ENCODE peak calls at places on chromosomes 6 and 20, in eight cellular contexts. G, A, M, I, U, B, P and Q are unnamed samples.

GRCh38 chr20:19137641-19138040 is 74.8 kb upstream of the SLC24A3 start:
- DNase-seq in G (no peak), A (no peak), M (no peak), I (no peak), U (no peak), B (no peak), P (no peak), Q (no peak)

GRCh38 chr20:45347936-45348809 is at the start of gene SDC4:
- DNase-seq in G (peak), A (peak), M (no peak), I (peak), U (peak), B (no peak), P (no peak), Q (no peak)

GRCh38 chr6:139778113-139778512 is 403.7 kb upstream of the CITED2 start:
- DNase-seq in G (no peak), A (no peak), M (no peak), I (no peak), U (no peak), B (no peak), P (no peak), Q (no peak)

GRCh38 chr6:116876635-116877611 is at the start of gene RFX6:
- DNase-seq in G (peak), A (peak), M (no peak), I (no peak), U (no peak), B (peak), P (no peak), Q (peak)

GRCh38 chr6:110816677-110817076 is 1.4 kb upstream of the CDK19 start:
- DNase-seq in G (no peak), A (no peak), M (no peak), I (no peak), U (no peak), B (no peak), P (no peak), Q (no peak)

GRCh38 chr20:25294459-25295385 is 46.8 kb downstream of the PYGB start:
- DNase-seq in G (peak), A (peak), M (no peak), I (no peak), U (peak), B (peak), P (no peak), Q (peak)

GRCh38 chr6:167588181-167588919 is 238.4 kb upstream of the AFDN start:
- DNase-seq in G (no peak), A (no peak), M (peak), I (no peak), U (no peak), B (no peak), P (no peak), Q (no peak)

GRCh38 chr6:53300656-53301551 is 47.8 kb downstream of the ELOVL5 start:
- DNase-seq in G (no peak), A (no peak), M (no peak), I (peak), U (no peak), B (no peak), P (no peak), Q (no peak)

GRCh38 chr6:85143686-85144085 is 306.2 kb upstream of the NT5E start:
- DNase-seq in G (no peak), A (no peak), M (no peak), I (no peak), U (no peak), B (no peak), P (no peak), Q (no peak)

GRCh38 chr6:43575105-43575771 is 600 bp downstream of the XPO5 start:
- DNase-seq in G (no peak), A (peak), M (peak), I (no peak), U (no peak), B (no peak), P (no peak), Q (peak)

GRCh38 chr6:25318589-25318988 is 39.4 kb downstream of the CARMIL1 start:
- DNase-seq in G (no peak), A (no peak), M (no peak), I (no peak), U (no peak), B (no peak), P (no peak), Q (no peak)

GRCh38 chr6:168032383-168032760 is 34.9 kb downstream of the KIF25 start:
- DNase-seq in G (no peak), A (no peak), M (no peak), I (peak), U (peak), B (no peak), P (peak), Q (no peak)

GRCh38 chr20:168876-169275 is 11.6 kb downstream of the DEFB127 start:
- DNase-seq in G (no peak), A (no peak), M (no peak), I (no peak), U (no peak), B (no peak), P (no peak), Q (no peak)

GRCh38 chr6:31007694-31008093 is 2.6 kb upstream of the MUC22 start:
- DNase-seq in G (no peak), A (no peak), M (no peak), I (peak), U (peak), B (no peak), P (peak), Q (no peak)

GRCh38 chr20:57601211-57601570 is 19.0 kb downstream of the ZBP1 start:
- DNase-seq in G (no peak), A (no peak), M (no peak), I (peak), U (no peak), B (no peak), P (no peak), Q (no peak)

GRCh38 chr6:12410946-12411345 is 120.8 kb downstream of the EDN1 start:
- DNase-seq in G (no peak), A (no peak), M (no peak), I (no peak), U (no peak), B (no peak), P (no peak), Q (no peak)

GRCh38 chr6:32622545-32623401 is 14.4 kb upstream of the HLA-DQA1 start:
- DNase-seq in G (peak), A (no peak), M (no peak), I (peak), U (peak), B (peak), P (no peak), Q (peak)
- TF ChIP-seq CTCF in G (peak), A (no peak), M (no peak), I (peak), U (peak), B (no peak), P (peak), Q (no peak)

DNA sequence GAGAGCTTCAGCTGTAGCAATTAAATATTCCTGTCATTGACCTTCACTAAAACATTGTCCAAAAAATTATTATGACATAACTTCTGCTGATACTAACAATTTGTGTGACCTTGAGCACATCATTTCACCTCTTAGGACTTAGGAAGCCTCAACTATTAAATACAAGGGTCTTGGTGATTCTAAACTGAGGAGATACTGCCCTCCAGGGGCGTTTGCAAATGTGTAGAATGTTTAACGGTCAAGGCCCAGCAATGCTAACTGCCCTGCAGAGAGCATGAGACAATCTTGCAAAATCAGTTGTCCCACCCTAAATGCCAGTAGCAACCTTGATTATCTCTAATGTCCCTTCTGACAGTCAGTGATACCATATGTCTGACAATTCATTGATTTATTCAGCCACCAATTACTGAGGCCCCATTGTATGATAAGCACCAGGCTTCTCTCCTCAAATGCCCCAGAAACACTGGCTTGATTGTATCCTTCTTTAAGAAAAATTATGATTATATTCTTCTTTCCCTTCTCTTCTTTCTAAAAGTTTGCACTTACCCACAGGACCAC is 284.1 kb upstream of the PLN start:
- DNase-seq in G (peak), A (peak), M (no peak), I (no peak), U (no peak), B (peak), P (no peak), Q (peak)
- TF ChIP-seq CTCF in G (peak), A (no peak), M (no peak), I (peak), U (peak), B (peak), P (no peak), Q (no peak)

DNA sequence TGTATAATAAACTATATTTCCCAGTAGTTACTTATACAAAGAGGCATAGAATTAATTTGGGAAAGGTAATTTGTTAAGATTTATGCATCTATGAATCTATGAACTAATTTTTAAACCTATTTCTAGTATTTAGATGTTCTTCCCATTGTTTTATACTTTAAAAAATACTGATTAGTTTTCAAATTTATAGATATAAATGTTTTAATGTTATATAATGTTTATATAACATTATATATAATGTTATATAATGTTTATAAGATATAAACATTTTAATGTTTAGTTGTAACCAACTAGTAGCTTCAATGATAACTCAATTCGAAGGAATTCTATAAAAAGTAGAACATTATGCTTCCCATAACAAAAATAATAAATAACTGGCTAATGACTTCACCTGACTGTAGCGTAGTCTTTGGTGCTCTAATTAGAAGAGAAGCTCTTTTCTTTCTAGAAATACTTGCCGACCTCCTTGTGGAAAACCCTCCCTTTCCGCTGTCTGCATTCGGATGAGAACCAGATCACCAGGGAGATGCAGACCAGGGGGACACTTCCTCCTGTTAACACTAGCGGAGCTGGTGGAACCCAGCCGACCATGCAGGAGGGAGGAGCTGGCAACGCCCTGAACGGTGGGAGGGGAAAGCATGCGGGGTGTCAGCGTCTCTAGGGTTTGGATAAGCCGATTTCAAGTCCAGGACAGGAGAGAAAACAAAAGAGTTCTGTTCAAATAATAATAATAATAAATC is 158.4 kb downstream of the OR2B2 start:
- DNase-seq in G (peak), A (peak), M (no peak), I (peak), U (peak), B (peak), P (peak), Q (peak)
- TF ChIP-seq CTCF in G (no peak), A (no peak), M (no peak), I (no peak), U (no peak), B (no peak), P (peak), Q (no peak)

DNA sequence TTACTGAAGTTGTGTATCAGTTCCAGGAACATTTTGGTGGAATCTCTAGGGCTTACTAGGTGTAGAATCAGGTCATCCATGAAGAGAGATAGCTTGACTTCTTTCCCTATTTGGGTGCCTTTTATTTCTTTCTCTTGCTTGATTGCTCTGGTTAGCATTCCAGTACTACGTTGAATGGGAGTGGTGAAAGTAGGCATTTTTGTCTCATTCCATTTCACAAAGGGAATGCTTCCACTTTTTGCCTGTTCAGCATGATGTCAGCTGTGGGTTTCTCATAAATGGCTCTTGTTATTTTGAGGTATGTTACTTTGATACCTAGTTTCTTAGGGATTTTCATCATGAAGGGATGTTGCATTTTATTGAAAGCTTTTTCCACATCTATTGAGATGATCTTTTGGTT is 195.3 kb downstream of the MOXD1 start:
- DNase-seq in G (no peak), A (no peak), M (no peak), I (no peak), U (no peak), B (no peak), P (no peak), Q (no peak)
- TF ChIP-seq CTCF in G (no peak), A (no peak), M (no peak), I (no peak), U (no peak), B (no peak), P (no peak), Q (no peak)

GRCh38 chr6:101544286-101544685 is 150.8 kb downstream of the GRIK2 start:
- DNase-seq in G (no peak), A (no peak), M (no peak), I (peak), U (peak), B (no peak), P (no peak), Q (no peak)

GRCh38 chr6:101545171-101545570 is 151.7 kb downstream of the GRIK2 start:
- DNase-seq in G (no peak), A (no peak), M (no peak), I (no peak), U (peak), B (no peak), P (no peak), Q (no peak)

GRCh38 chr6:101539510-101540245 is 146.2 kb downstream of the GRIK2 start:
- DNase-seq in G (no peak), A (no peak), M (no peak), I (peak), U (peak), B (no peak), P (no peak), Q (no peak)

GRCh38 chr6:101541873-101542272 is 148.4 kb downstream of the GRIK2 start:
- DNase-seq in G (no peak), A (no peak), M (no peak), I (no peak), U (no peak), B (no peak), P (no peak), Q (no peak)

DNA sequence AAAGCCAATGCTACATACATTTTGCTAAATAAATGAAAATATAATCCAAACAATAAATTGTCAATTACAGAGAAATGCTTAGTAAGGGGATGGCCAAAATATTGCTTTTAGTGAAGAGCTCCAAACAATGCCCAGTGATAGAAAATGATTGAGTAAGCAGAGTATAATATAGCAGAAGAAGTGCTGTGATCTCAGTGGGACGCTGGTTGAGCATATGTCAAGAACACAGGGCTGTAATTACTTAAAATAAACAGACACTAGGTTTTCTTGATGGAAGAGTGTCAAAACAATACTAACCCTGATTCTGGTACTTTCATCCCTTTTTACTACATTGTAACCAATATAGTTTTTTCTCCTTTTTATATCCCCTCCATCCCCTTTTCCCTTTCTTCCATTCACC is 150.3 kb downstream of the GRIK2 start:
- DNase-seq in G (no peak), A (no peak), M (no peak), I (no peak), U (no peak), B (no peak), P (no peak), Q (no peak)
- TF ChIP-seq CTCF in G (no peak), A (no peak), M (no peak), I (no peak), U (no peak), B (no peak), P (no peak), Q (no peak)

GRCh38 chr6:112253842-112254816 is at the start of gene LAMA4:
- DNase-seq in G (peak), A (peak), M (no peak), I (peak), U (peak), B (no peak), P (no peak), Q (peak)
- TF ChIP-seq CTCF in G (no peak), A (no peak), M (no peak), I (no peak), U (peak), B (no peak), P (no peak), Q (no peak)

GRCh38 chr20:2865630-2866029 is 7.7 kb upstream of the PTPRA start:
- DNase-seq in G (no peak), A (peak), M (no peak), I (no peak), U (no peak), B (no peak), P (no peak), Q (no peak)
- TF ChIP-seq CTCF in G (peak), A (no peak), M (no peak), I (no peak), U (no peak), B (no peak), P (no peak), Q (no peak)